ENCODE peak calls at places on chromosomes 6 and 20, in six cellular contexts. N is activated T-cell treated with anti-CD3 and anti-CD28 coated beads for 1 hour; O is stimulated activated naive B cell treated with anti-CD40 and anti-IgM and Interleukin-4, amounts not matched to agents 10 μg/mL and 1 μg/mL and 100 μg/mL, for 72 hours; H is AG10803; Y is iPS-NIHi11; C is activated naive CD4-positive, alpha-beta T cell treated with anti-CD3 and anti-CD28 coated beads, Interleukin-2, amount 50 U/mL, for 16 hours. P is an unnamed sample.

GRCh38 chr20:40705413-40705812 is 16.4 kb upstream of the MAFB start:
- DNase-seq in Y (no peak), H (no peak), C (no peak), O (no peak), N (no peak), P (no peak)

GRCh38 chr20:25287631-25288290 is 39.9 kb downstream of the PYGB start:
- DNase-seq in O (no peak), N (no peak), C (peak), H (no peak), Y (no peak), P (no peak)

GRCh38 chr6:67558985-67559384 is 1076.1 kb upstream of the ADGRB3 start:
- DNase-seq in O (no peak), Y (no peak), N (no peak), C (no peak), H (no peak), P (no peak)

GRCh38 chr6:30572078-30572605 is 900 bp downstream of the ABCF1 start:
- DNase-seq in N (no peak), C (no peak), H (no peak), Y (no peak), O (no peak), P (no peak)

GRCh38 chr6:44084231-44085014 is 42.8 kb downstream of the MRPL14 start:
- DNase-seq in Y (peak), H (peak), O (no peak), C (no peak), N (no peak), P (no peak)

GRCh38 chr6:107272246-107272645 is 156.9 kb upstream of the BEND3 start:
- DNase-seq in N (no peak), Y (no peak), H (no peak), O (no peak), C (no peak), P (no peak)

GRCh38 chr6:79821859-79822258 is 125.5 kb downstream of the ELOVL4 start:
- DNase-seq in N (no peak), C (no peak), Y (no peak), O (no peak), H (no peak), P (no peak)

GRCh38 chr6:112269165-112269564 is 14.8 kb upstream of the LAMA4 start:
- DNase-seq in Y (no peak), N (no peak), H (peak), C (no peak), O (no peak), P (no peak)

GRCh38 chr6:30752164-30752927 is 8.0 kb upstream of the IER3 start:
- DNase-seq in O (no peak), N (no peak), H (peak), C (no peak), Y (peak), P (no peak)

GRCh38 chr20:35225319-35226125 is 968 bp upstream of the MMP24 start:
- DNase-seq in H (no peak), C (no peak), Y (no peak), O (no peak), N (no peak), P (no peak)